ENCODE peak calls at places on chromosome 13, in five cellular contexts. X, G, V, L and I are unnamed samples.

GRCh38 chr13:38819053-38819452 is 132.2 kb downstream of the FREM2 start:
- DNase-seq in X (no peak), G (peak), V (no peak), L (no peak), I (no peak)

GRCh38 chr13:35826626-35827254 is 304.4 kb downstream of the DCLK1 start:
- DNase-seq in X (no peak), G (no peak), V (peak), L (no peak), I (no peak)

GRCh38 chr13:113636266-113636963 is 21.6 kb downstream of the ATP4B start:
- DNase-seq in X (no peak), G (no peak), V (no peak), L (no peak), I (no peak)

GRCh38 chr13:46295531-46296464 is 84.1 kb downstream of the LRRC63 start:
- DNase-seq in X (peak), G (peak), V (no peak), L (no peak), I (peak)

GRCh38 chr13:42815686-42816085 is 34.3 kb downstream of the FAM216B start:
- DNase-seq in X (no peak), G (peak), V (no peak), L (no peak), I (no peak)

GRCh38 chr13:41496420-41497234 is 39.3 kb downstream of the RGCC start:
- DNase-seq in X (no peak), G (peak), V (no peak), L (no peak), I (no peak)

GRCh38 chr13:37788346-37788745 is 81.2 kb downstream of the TRPC4 start:
- DNase-seq in X (no peak), G (no peak), V (no peak), L (no peak), I (no peak)

GRCh38 chr13:61531383-61532065 is 115.9 kb upstream of the PCDH20 start:
- DNase-seq in X (peak), G (no peak), V (no peak), L (no peak), I (no peak)

GRCh38 chr13:110363009-110363408 is 55.9 kb downstream of the COL4A2 start:
- DNase-seq in X (no peak), G (no peak), V (no peak), L (no peak), I (no peak)

GRCh38 chr13:26486550-26486949 is 70.9 kb upstream of the WASF3 start:
- DNase-seq in X (no peak), G (no peak), V (no peak), L (no peak), I (no peak)

GRCh38 chr13:95209109-95209508 is 92.1 kb downstream of the ABCC4 start:
- DNase-seq in X (no peak), G (no peak), V (no peak), L (no peak), I (no peak)

GRCh38 chr13:35549481-35549880 is 73.0 kb upstream of the MAB21L1 start:
- DNase-seq in X (peak), G (peak), V (peak), L (no peak), I (no peak)

GRCh38 chr13:93496985-93497673 is 270.5 kb downstream of the GPC6 start:
- DNase-seq in X (no peak), G (no peak), V (no peak), L (no peak), I (no peak)

GRCh38 chr13:94169783-94170513 is 309.5 kb downstream of the DCT start:
- DNase-seq in X (no peak), G (peak), V (no peak), L (no peak), I (no peak)

GRCh38 chr13:25738342-25738771 is 313.5 kb downstream of the SHISA2 start:
- DNase-seq in X (no peak), G (peak), V (no peak), L (no peak), I (no peak)

GRCh38 chr13:98657506-98658085 is 80.7 kb upstream of the STK24 start:
- DNase-seq in X (no peak), G (no peak), V (no peak), L (no peak), I (no peak)

GRCh38 chr13:97433727-97434416 is at the start of gene RAP2A:
- DNase-seq in X (peak), G (peak), V (peak), L (peak), I (peak)

GRCh38 chr13:83286737-83287136 is 595.5 kb downstream of the SLITRK1 start:
- DNase-seq in X (no peak), G (peak), V (no peak), L (no peak), I (no peak)

GRCh38 chr13:114128624-114129522 is 3.5 kb downstream of the RASA3 start:
- DNase-seq in X (peak), G (peak), V (no peak), L (peak), I (peak)

GRCh38 chr13:21749410-21749809 is 78.5 kb downstream of the FGF9 start:
- DNase-seq in X (no peak), G (peak), V (no peak), L (no peak), I (no peak)

GRCh38 chr13:114088863-114089262 is 43.6 kb downstream of the RASA3 start:
- DNase-seq in X (no peak), G (no peak), V (no peak), L (no peak), I (no peak)

GRCh38 chr13:35936579-35936978 is 194.6 kb downstream of the DCLK1 start:
- DNase-seq in X (no peak), G (no peak), V (no peak), L (no peak), I (no peak)

GRCh38 chr13:113411216-113412023 is 41.9 kb downstream of the ADPRHL1 start:
- DNase-seq in X (no peak), G (peak), V (no peak), L (no peak), I (no peak)

GRCh38 chr13:48400820-48401219 is 12.1 kb downstream of the LPAR6 start:
- DNase-seq in X (peak), G (peak), V (no peak), L (no peak), I (no peak)

GRCh38 chr13:92768592-92768991 is 458.0 kb upstream of the GPC6 start:
- DNase-seq in X (no peak), G (no peak), V (no peak), L (no peak), I (no peak)

GRCh38 chr13:82248713-82249112 is 1633.6 kb downstream of the SLITRK1 start:
- DNase-seq in X (no peak), G (no peak), V (no peak), L (no peak), I (no peak)